ENCODE peak calls at places on chromosome 20, in four cellular contexts. H is caudate nucleus; X is activated naive CD4-positive, alpha-beta T cell treated with anti-CD3 and anti-CD28 coated beads for 36 hours; A is SJSA1. Y is an unnamed sample.

GRCh38 chr20:31547017-31547675 is 32.9 kb downstream of the HM13 start:
- DNase-seq in H (peak; percentile 84), X (peak; percentile 89), A (peak; percentile 80), Y (peak; percentile 78)

GRCh38 chr20:1657556-1658334 is at the start of gene SIRPG:
- DNase-seq in H (no peak), X (peak; percentile 68), A (no peak), Y (no peak)

GRCh38 chr20:6533321-6533720 is 234.2 kb upstream of the BMP2 start:
- DNase-seq in H (no peak), X (no peak), A (peak; percentile 83), Y (no peak)

GRCh38 chr20:51142448-51142847 is 119.5 kb upstream of the KCNG1 start:
- DNase-seq in H (no peak), X (no peak), A (no peak), Y (no peak)

GRCh38 chr20:3663031-3663701 is at the start of gene GFRA4:
- DNase-seq in H (no peak), X (no peak), A (no peak), Y (no peak)

GRCh38 chr20:62455929-62456328 is 19.9 kb downstream of the GATA5 start:
- DNase-seq in H (no peak), X (no peak), A (no peak), Y (no peak)

GRCh38 chr20:31595654-31596411 is 9.3 kb upstream of the ID1 start:
- DNase-seq in H (no peak), X (no peak), A (peak; percentile 98), Y (no peak)

GRCh38 chr20:31523361-31524283 is 9.4 kb downstream of the HM13 start:
- DNase-seq in H (no peak), X (no peak), A (no peak), Y (no peak)

GRCh38 chr20:8454137-8454712 is 322.2 kb downstream of the PLCB1 start:
- DNase-seq in H (peak; percentile 73), X (peak; percentile 12), A (peak; percentile 51), Y (no peak)

GRCh38 chr20:11350126-11351005 is 567.3 kb upstream of the BTBD3 start:
- DNase-seq in H (no peak), X (no peak), A (no peak), Y (no peak)

GRCh38 chr20:38674178-38675133 is 49.8 kb upstream of the SLC32A1 start:
- DNase-seq in H (peak; percentile 91), X (peak; percentile 73), A (peak; percentile 18), Y (peak; percentile 34)

GRCh38 chr20:50260480-50261221 is 70.0 kb downstream of the CEBPB start:
- DNase-seq in H (no peak), X (no peak), A (no peak), Y (no peak)

GRCh38 chr20:56558968-56559367 is 25.9 kb downstream of the FAM209B start:
- DNase-seq in H (no peak), X (no peak), A (no peak), Y (no peak)

GRCh38 chr20:62780696-62781095 is 15.6 kb upstream of the MRGBP start:
- DNase-seq in H (no peak), X (no peak), A (no peak), Y (no peak)

GRCh38 chr20:32439132-32439829 is 81.2 kb downstream of the ASXL1 start:
- DNase-seq in H (no peak), X (peak; percentile 16), A (peak; percentile 33), Y (no peak)

GRCh38 chr20:38499366-38499765 is 26.7 kb downstream of the RALGAPB start:
- DNase-seq in H (no peak), X (no peak), A (no peak), Y (no peak)

GRCh38 chr20:32556312-32557184 is 28.6 kb downstream of the NOL4L start:
- DNase-seq in H (no peak), X (no peak), A (no peak), Y (no peak)

GRCh38 chr20:18738055-18738454 is 75.5 kb upstream of the SCP2D1 start:
- DNase-seq in H (no peak), X (no peak), A (no peak), Y (no peak)

GRCh38 chr20:37627060-37627766 is 66.6 kb upstream of the CTNNBL1 start:
- DNase-seq in H (no peak), X (peak; percentile 67), A (peak; percentile 14), Y (no peak)

GRCh38 chr20:47660983-47661711 is 124.1 kb downstream of the SULF2 start:
- DNase-seq in H (no peak), X (no peak), A (no peak), Y (no peak)

GRCh38 chr20:34703573-34704176 is 469 bp upstream of the TP53INP2 start:
- DNase-seq in H (peak; percentile 71), X (no peak), A (peak; percentile 46), Y (no peak)